ENCODE peak calls at places on chromosomes 2 and 18, in six cellular contexts. Y, Q, I, V, N and A are unnamed samples.

GRCh38 chr2:36420569-36421164 is 65.1 kb downstream of the CRIM1 start:
- DNase-seq in Y (peak), Q (no peak), I (no peak), V (no peak), N (no peak), A (no peak)

GRCh38 chr2:171167352-171167997 is 6.8 kb upstream of the TLK1 start:
- DNase-seq in Y (no peak), Q (no peak), I (no peak), V (no peak), N (no peak), A (no peak)

GRCh38 chr2:178905266-178905665 is 98.0 kb upstream of the TTN start:
- DNase-seq in Y (no peak), Q (no peak), I (no peak), V (no peak), N (no peak), A (no peak)

GRCh38 chr2:2183135-2183534 is 147.9 kb downstream of the MYT1L start:
- DNase-seq in Y (no peak), Q (no peak), I (no peak), V (no peak), N (no peak), A (no peak)

GRCh38 chr2:183248866-183249567 is 124.8 kb downstream of the NUP35 start:
- DNase-seq in Y (peak), Q (no peak), I (peak), V (no peak), N (no peak), A (peak)

GRCh38 chr2:216013080-216013909 is at the start of gene MREG:
- DNase-seq in Y (peak), Q (peak), I (peak), V (peak), N (peak), A (peak)

GRCh38 chr2:18362696-18363095 is 197.8 kb downstream of the RDH14 start:
- DNase-seq in Y (no peak), Q (no peak), I (peak), V (no peak), N (no peak), A (peak)

GRCh38 chr2:187477041-187477440 is 29.0 kb upstream of the CALCRL start:
- DNase-seq in Y (no peak), Q (no peak), I (no peak), V (no peak), N (no peak), A (no peak)

GRCh38 chr2:168727904-168728470 is 74.5 kb upstream of the NOSTRIN start:
- DNase-seq in Y (no peak), Q (no peak), I (peak), V (no peak), N (no peak), A (no peak)

DNA sequence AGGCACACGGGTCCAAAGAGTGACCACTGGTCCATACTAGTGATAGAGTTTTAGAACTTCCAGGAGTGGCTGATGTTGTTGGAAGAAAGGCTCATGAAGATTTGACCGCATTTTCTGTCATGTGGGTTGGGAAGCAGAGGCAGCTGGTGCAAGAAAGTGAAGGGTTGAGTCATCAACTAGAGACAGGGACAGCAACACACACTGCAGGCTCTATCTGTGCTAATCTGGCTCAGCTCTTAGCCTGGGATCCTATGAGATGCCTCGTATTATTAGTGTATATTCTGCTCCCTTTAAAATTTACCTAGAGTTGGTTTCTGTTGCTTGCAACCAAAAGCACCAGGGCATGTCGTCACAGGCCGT is 2.5 kb upstream of the SH3RF3 start:
- DNase-seq in Y (peak), Q (no peak), I (peak), V (peak), N (no peak), A (peak)
- H3K27ac ChIP-seq in Y (no peak), Q (no peak), I (peak), V (no peak), N (no peak), A (peak)

DNA sequence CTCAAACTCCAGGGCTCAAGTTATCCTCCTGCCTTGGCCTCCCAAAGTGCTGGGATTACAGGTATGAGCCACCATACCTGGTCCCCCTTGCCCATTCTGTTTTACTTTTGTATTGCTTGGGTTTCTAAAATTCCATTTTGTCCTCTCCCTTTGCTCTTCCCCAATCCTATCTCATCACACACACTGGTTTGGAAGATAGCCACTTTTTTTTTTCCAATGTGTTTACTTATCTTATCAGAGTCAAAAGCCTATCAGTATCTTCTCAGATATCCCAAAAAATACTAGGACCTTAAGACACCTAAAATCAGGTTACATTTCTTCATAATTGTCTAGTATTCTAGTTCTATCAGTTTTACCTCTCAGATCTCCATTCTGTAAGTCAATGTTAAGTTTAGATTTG is 56.1 kb downstream of the MSH2 start:
- DNase-seq in Y (peak), Q (no peak), I (no peak), V (no peak), N (no peak), A (no peak)
- H3K27ac ChIP-seq in Y (no peak), Q (no peak), I (no peak), V (no peak), N (no peak), A (no peak)

GRCh38 chr2:189901664-189902063 is 117.4 kb downstream of the PMS1 start:
- DNase-seq in Y (no peak), Q (no peak), I (no peak), V (no peak), N (no peak), A (no peak)
- H3K27ac ChIP-seq in Y (no peak), Q (no peak), I (no peak), V (no peak), N (no peak), A (no peak)

GRCh38 chr2:173999272-173999671 is 34.1 kb upstream of the SP3 start:
- DNase-seq in Y (no peak), Q (no peak), I (no peak), V (no peak), N (no peak), A (no peak)
- H3K27ac ChIP-seq in Y (no peak), Q (no peak), I (no peak), V (no peak), N (no peak), A (no peak)

GRCh38 chr2:46517485-46517884 is 38.1 kb downstream of the TMEM247 start:
- DNase-seq in Y (no peak), Q (no peak), I (no peak), V (no peak), N (no peak), A (no peak)

GRCh38 chr2:46512185-46512584 is 32.8 kb downstream of the TMEM247 start:
- DNase-seq in Y (no peak), Q (no peak), I (no peak), V (peak), N (no peak), A (no peak)

GRCh38 chr2:46510596-46511177 is 31.3 kb downstream of the TMEM247 start:
- DNase-seq in Y (no peak), Q (no peak), I (peak), V (no peak), N (peak), A (no peak)

GRCh38 chr2:46518848-46519247 is 39.5 kb downstream of the TMEM247 start:
- DNase-seq in Y (no peak), Q (no peak), I (no peak), V (no peak), N (peak), A (no peak)

GRCh38 chr2:46514738-46515137 is 35.4 kb downstream of the TMEM247 start:
- DNase-seq in Y (no peak), Q (no peak), I (no peak), V (no peak), N (no peak), A (no peak)
- H3K27ac ChIP-seq in Y (no peak), Q (no peak), I (no peak), V (no peak), N (no peak), A (no peak)

GRCh38 chr18:22667158-22667557 is 249.4 kb upstream of the CTAGE1 start:
- DNase-seq in Y (peak), Q (no peak), I (no peak), V (no peak), N (no peak), A (no peak)
- H3K27ac ChIP-seq in Y (no peak), Q (no peak), I (peak), V (no peak), N (no peak), A (peak)

GRCh38 chr2:98463081-98463481 is 18.4 kb downstream of the INPP4A start:
- DNase-seq in Y (no peak), Q (no peak), I (no peak), V (no peak), N (no peak), A (no peak)
- H3K27ac ChIP-seq in Y (no peak), Q (peak), I (no peak), V (no peak), N (no peak), A (no peak)

GRCh38 chr2:160401895-160402294 is 91.7 kb downstream of the RBMS1 start:
- DNase-seq in Y (peak), Q (no peak), I (no peak), V (peak), N (no peak), A (no peak)

GRCh38 chr2:160405077-160405865 is 88.3 kb downstream of the RBMS1 start:
- DNase-seq in Y (peak), Q (no peak), I (peak), V (no peak), N (no peak), A (no peak)

GRCh38 chr2:160402498-160402897 is 91.1 kb downstream of the RBMS1 start:
- DNase-seq in Y (no peak), Q (no peak), I (no peak), V (no peak), N (no peak), A (no peak)

GRCh38 chr2:160399880-160400279 is 93.7 kb downstream of the RBMS1 start:
- DNase-seq in Y (no peak), Q (no peak), I (no peak), V (no peak), N (no peak), A (no peak)

DNA sequence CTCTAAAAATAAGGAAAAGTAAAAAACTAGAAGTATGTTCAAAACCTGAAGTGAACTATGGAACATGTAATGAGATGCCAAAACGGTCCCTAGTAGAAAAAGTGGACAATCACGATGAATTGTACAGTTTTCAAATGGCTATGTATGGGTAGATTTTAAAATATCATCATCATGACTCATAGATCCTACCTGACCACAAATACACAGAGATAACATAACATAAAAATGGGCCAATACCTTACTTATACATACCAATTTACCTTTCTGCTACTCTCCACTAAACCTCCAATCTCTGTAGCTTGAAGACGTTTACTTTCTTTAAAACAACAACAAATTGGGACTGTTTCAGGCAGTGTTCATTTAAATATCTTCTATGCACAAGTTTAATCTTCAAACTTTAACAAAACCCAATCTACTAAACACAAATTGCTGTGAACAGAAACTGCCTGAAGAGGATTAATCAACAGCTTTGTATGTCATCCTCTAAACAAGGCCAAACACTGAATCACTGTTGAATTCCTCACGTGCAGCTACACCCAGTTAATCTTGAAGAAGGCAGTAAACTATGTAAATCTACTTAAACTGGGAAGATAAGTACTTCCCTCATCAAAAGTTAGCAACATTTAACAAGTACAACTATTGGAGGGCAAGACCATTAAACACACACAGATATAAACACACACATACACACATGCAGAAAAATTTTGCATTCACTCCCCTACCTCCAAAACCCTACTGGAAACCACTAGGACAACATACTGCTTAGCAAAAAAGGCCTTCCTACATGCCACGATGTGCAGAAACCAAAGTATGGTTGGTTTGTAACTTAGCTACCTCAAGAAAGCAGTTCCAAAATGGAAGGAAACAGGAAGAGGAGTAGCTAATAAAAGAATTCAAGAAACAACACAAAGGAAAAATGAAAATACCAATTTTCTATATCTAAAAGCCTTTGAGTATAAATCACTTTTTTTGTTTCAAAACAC is 90.3 kb downstream of the RBMS1 start:
- DNase-seq in Y (peak), Q (no peak), I (peak), V (no peak), N (no peak), A (no peak)
- H3K27ac ChIP-seq in Y (no peak), Q (no peak), I (peak), V (no peak), N (no peak), A (no peak)

GRCh38 chr2:176156959-176157498 is at the start of gene HOXD3:
- DNase-seq in Y (no peak), Q (no peak), I (peak), V (no peak), N (no peak), A (no peak)
- H3K27ac ChIP-seq in Y (no peak), Q (no peak), I (no peak), V (no peak), N (no peak), A (no peak)

GRCh38 chr2:217981084-217981730 is 21.6 kb downstream of the TNS1 start:
- DNase-seq in Y (no peak), Q (no peak), I (no peak), V (no peak), N (no peak), A (no peak)
- H3K27ac ChIP-seq in Y (no peak), Q (no peak), I (no peak), V (no peak), N (no peak), A (no peak)